ENCODE peak calls at places on chromosome 12, in five cellular contexts. U is epithelial cell of esophagus, R is spleen, D is psoas muscle, K is dermis microvascular lymphatic vessel endothelial cell. W is an unnamed sample.

GRCh38 chr12:42473130-42473529 is 116.4 kb downstream of the PRICKLE1 start:
- DNase-seq in U (peak), R (no peak), D (no peak), K (no peak), W (no peak)

GRCh38 chr12:106919910-106920544 is 35.7 kb upstream of the TMEM263 start:
- DNase-seq in U (peak), R (no peak), D (no peak), K (peak), W (no peak)

GRCh38 chr12:30990316-30990715 is 63.8 kb downstream of the TSPAN11 start:
- DNase-seq in U (no peak), R (no peak), D (no peak), K (no peak), W (no peak)

GRCh38 chr12:99611590-99611989 is 36.0 kb upstream of the GARIN6 start:
- DNase-seq in U (no peak), R (no peak), D (no peak), K (no peak), W (no peak)

GRCh38 chr12:40911676-40912075 is 219.4 kb downstream of the CNTN1 start:
- DNase-seq in U (peak), R (no peak), D (no peak), K (no peak), W (no peak)

GRCh38 chr12:14664434-14665023 is 31.9 kb downstream of the GUCY2C start:
- DNase-seq in U (peak), R (no peak), D (no peak), K (peak), W (no peak)

GRCh38 chr12:130014485-130014807 is 110.6 kb upstream of the TMEM132D start:
- DNase-seq in U (no peak), R (no peak), D (no peak), K (no peak), W (no peak)

GRCh38 chr12:78099806-78100205 is 269.1 kb downstream of the NAV3 start:
- DNase-seq in U (no peak), R (no peak), D (no peak), K (no peak), W (no peak)

GRCh38 chr12:124188561-124189405 is 106.1 kb upstream of the RFLNA start:
- DNase-seq in U (peak), R (peak), D (no peak), K (no peak), W (no peak)

GRCh38 chr12:92717202-92717601 is 14.4 kb downstream of the PLEKHG7 start:
- DNase-seq in U (peak), R (no peak), D (no peak), K (peak), W (no peak)

GRCh38 chr12:130070017-130070653 is 92.1 kb upstream of the FZD10 start:
- DNase-seq in U (no peak), R (no peak), D (no peak), K (peak), W (peak)

GRCh38 chr12:11171953-11172675 is 1.1 kb downstream of the SMIM10L1 start:
- DNase-seq in U (peak), R (no peak), D (no peak), K (peak), W (no peak)

GRCh38 chr12:47649381-47649780 is 56.4 kb downstream of the RPAP3 start:
- DNase-seq in U (no peak), R (no peak), D (no peak), K (no peak), W (no peak)

GRCh38 chr12:120352117-120352516 is 16.8 kb downstream of the MSI1 start:
- DNase-seq in U (peak), R (no peak), D (no peak), K (no peak), W (no peak)

GRCh38 chr12:101829639-101830390 is 944 bp downstream of the GNPTAB start:
- DNase-seq in U (peak), R (no peak), D (no peak), K (no peak), W (no peak)

GRCh38 chr12:31002361-31002725 is 71.3 kb upstream of the DDX11 start:
- DNase-seq in U (no peak), R (peak), D (no peak), K (no peak), W (peak)

GRCh38 chr12:105228494-105228893 is 7.5 kb downstream of the APPL2 start:
- DNase-seq in U (peak), R (no peak), D (no peak), K (no peak), W (no peak)

GRCh38 chr12:8844665-8845064 is 22.2 kb downstream of the A2ML1 start:
- DNase-seq in U (no peak), R (no peak), D (no peak), K (no peak), W (no peak)

GRCh38 chr12:30980886-30981662 is 54.5 kb downstream of the TSPAN11 start:
- DNase-seq in U (no peak), R (no peak), D (no peak), K (no peak), W (no peak)

GRCh38 chr12:15788266-15789214 is 648 bp downstream of the EPS8 start:
- DNase-seq in U (peak), R (no peak), D (peak), K (no peak), W (peak)

GRCh38 chr12:102479099-102479887 is 1.1 kb downstream of the IGF1 start:
- DNase-seq in U (peak), R (no peak), D (no peak), K (no peak), W (no peak)

GRCh38 chr12:121033625-121034349 is 5.3 kb downstream of the OASL start:
- DNase-seq in U (peak), R (no peak), D (no peak), K (no peak), W (no peak)

GRCh38 chr12:11508699-11509098 is 113.3 kb upstream of the PRB2 start:
- DNase-seq in U (peak), R (no peak), D (no peak), K (no peak), W (no peak)

GRCh38 chr12:48286665-48287064 is 64.1 kb downstream of the ZNF641 start:
- DNase-seq in U (no peak), R (no peak), D (no peak), K (no peak), W (no peak)

GRCh38 chr12:57577981-57578758 is 12.8 kb upstream of the PIP4K2C start:
- DNase-seq in U (no peak), R (no peak), D (no peak), K (no peak), W (no peak)

GRCh38 chr12:124418791-124419190 is 123.9 kb downstream of the RFLNA start:
- DNase-seq in U (no peak), R (no peak), D (no peak), K (no peak), W (no peak)

GRCh38 chr12:46209165-46209564 is 59.7 kb downstream of the SLC38A1 start:
- DNase-seq in U (no peak), R (no peak), D (no peak), K (no peak), W (no peak)

GRCh38 chr12:48192861-48193260 is 9.4 kb downstream of the CCDC184 start:
- DNase-seq in U (no peak), R (no peak), D (no peak), K (no peak), W (no peak)

GRCh38 chr12:29516431-29516875 is 19.0 kb upstream of the OVCH1 start:
- DNase-seq in U (peak), R (no peak), D (no peak), K (no peak), W (no peak)

GRCh38 chr12:132402831-132403416 is 73.5 kb upstream of the GALNT9 start:
- DNase-seq in U (no peak), R (no peak), D (peak), K (no peak), W (peak)

GRCh38 chr12:58629376-58629775 is 290.9 kb downstream of the LRIG3 start:
- DNase-seq in U (peak), R (no peak), D (no peak), K (no peak), W (no peak)

GRCh38 chr12:49767333-49767732 is 26.0 kb downstream of the TMBIM6 start:
- DNase-seq in U (no peak), R (no peak), D (no peak), K (no peak), W (no peak)

GRCh38 chr12:17527021-17527420 is 563.0 kb downstream of the RERGL start:
- DNase-seq in U (no peak), R (no peak), D (no peak), K (no peak), W (no peak)

GRCh38 chr12:14554281-14555008 is 13.2 kb downstream of the PLBD1 start:
- DNase-seq in U (peak), R (peak), D (peak), K (peak), W (peak)

GRCh38 chr12:20420557-20420956 is 52.2 kb downstream of the PDE3A start:
- DNase-seq in U (no peak), R (no peak), D (no peak), K (no peak), W (no peak)

GRCh38 chr12:103881261-103881660 is 40.2 kb upstream of the NT5DC3 start:
- DNase-seq in U (no peak), R (no peak), D (no peak), K (no peak), W (no peak)

GRCh38 chr12:9707864-9708808 is 24.8 kb downstream of the CLECL1 start:
- DNase-seq in U (peak), R (peak), D (peak), K (peak), W (peak)